ENCODE peak calls at places on chromosomes 16 and 17, in four cellular contexts. One of them, this sample, is unnamed.
A peak's percentile ranks its signal among the peaks of the same experiment; 100 is the strongest.

GRCh38 chr17:45801386-45801785 is 17.3 kb downstream of the CRHR1 start:
- DNase-seq in heart right ventricle: no peak
- DNase-seq in KG1: no peak
- DNase-seq in NCI-H2171: no peak
- DNase-seq in this sample: no peak

GRCh38 chr17:72756256-72756655 is 336.2 kb downstream of the SLC39A11 start:
- DNase-seq in heart right ventricle: no peak
- DNase-seq in KG1: no peak
- DNase-seq in NCI-H2171: no peak
- DNase-seq in this sample: no peak

GRCh38 chr17:29590261-29590978 is 972 bp upstream of the GIT1 start:
- DNase-seq in heart right ventricle: peak; percentile 24
- DNase-seq in KG1: no peak
- DNase-seq in NCI-H2171: peak; percentile 57
- DNase-seq in this sample: no peak

GRCh38 chr17:60695960-60696359 is 18.3 kb downstream of the BCAS3 start:
- DNase-seq in heart right ventricle: no peak
- DNase-seq in KG1: no peak
- DNase-seq in NCI-H2171: no peak
- DNase-seq in this sample: no peak

GRCh38 chr16:11257131-11257938 is 1.3 kb upstream of the SOCS1 start:
- DNase-seq in heart right ventricle: peak; percentile 61
- DNase-seq in KG1: peak; percentile 35
- DNase-seq in NCI-H2171: peak; percentile 46
- DNase-seq in this sample: peak; percentile 91

GRCh38 chr16:27253526-27253930 is 15.0 kb downstream of the NSMCE1 start:
- DNase-seq in heart right ventricle: no peak
- DNase-seq in KG1: no peak
- DNase-seq in NCI-H2171: no peak
- DNase-seq in this sample: no peak

GRCh38 chr17:81821603-81822311 is 11.3 kb downstream of the MCRIP1 start:
- DNase-seq in heart right ventricle: peak; percentile 85
- DNase-seq in KG1: no peak
- DNase-seq in NCI-H2171: peak; percentile 89
- DNase-seq in this sample: peak; percentile 78

GRCh38 chr16:11781773-11782172 is 15.3 kb downstream of the ZC3H7A start:
- DNase-seq in heart right ventricle: no peak
- DNase-seq in KG1: no peak
- DNase-seq in NCI-H2171: peak; percentile 78
- DNase-seq in this sample: peak; percentile 78

GRCh38 chr16:51225902-51226301 is 74.8 kb upstream of the SALL1 start:
- DNase-seq in heart right ventricle: no peak
- DNase-seq in KG1: no peak
- DNase-seq in NCI-H2171: no peak
- DNase-seq in this sample: no peak

GRCh38 chr16:73122604-73123386 is 74.9 kb upstream of the ZFHX3 start:
- DNase-seq in heart right ventricle: peak; percentile 56
- DNase-seq in KG1: peak; percentile 43
- DNase-seq in NCI-H2171: no peak
- DNase-seq in this sample: no peak

GRCh38 chr16:57532251-57532625 is 4.1 kb downstream of the CCDC102A start:
- DNase-seq in heart right ventricle: no peak
- DNase-seq in KG1: no peak
- DNase-seq in NCI-H2171: no peak
- DNase-seq in this sample: no peak

GRCh38 chr16:84513111-84514065 is 8.9 kb upstream of the MEAK7 start:
- DNase-seq in heart right ventricle: no peak
- DNase-seq in KG1: no peak
- DNase-seq in NCI-H2171: no peak
- DNase-seq in this sample: no peak